ENCODE peak calls at places on chromosomes 1 and 21, in ten cellular contexts. U, N, P, C, G, H, D, B, Y and W are unnamed samples.

GRCh38 chr1:5478156-5478695 is 514.0 kb downstream of the NPHP4 start:
- DNase-seq in C (no peak), D (no peak), Y (no peak), H (no peak), P (no peak), N (no peak), U (no peak), B (no peak), G (no peak), W (no peak)

GRCh38 chr1:96651517-96651916 is 70.1 kb upstream of the PTBP2 start:
- DNase-seq in D (no peak), Y (peak; percentile 41), B (no peak), N (no peak), C (no peak), U (no peak), P (no peak), G (no peak), H (no peak), W (no peak)

GRCh38 chr21:33402011-33402979 is 918 bp upstream of the IFNGR2 start:
- DNase-seq in P (peak; percentile 93), C (peak; percentile 92), N (peak; percentile 89), Y (no peak), U (peak; percentile 65), D (no peak), H (peak; percentile 78), G (peak; percentile 89), B (peak; percentile 64), W (peak; percentile 40)

GRCh38 chr1:63870152-63870551 is 96.3 kb downstream of the ROR1 start:
- DNase-seq in P (no peak), G (no peak), N (no peak), C (no peak), H (no peak), Y (no peak), B (no peak), D (no peak), U (no peak), W (no peak)

GRCh38 chr1:8412183-8412831 is 94.4 kb downstream of the SLC45A1 start:
- DNase-seq in D (no peak), Y (no peak), H (no peak), U (peak; percentile 47), C (no peak), P (no peak), N (peak; percentile 90), B (no peak), G (no peak), W (no peak)

GRCh38 chr1:232372431-232373225 is 257.3 kb downstream of the SIPA1L2 start:
- DNase-seq in D (no peak), P (no peak), H (peak; percentile 26), Y (no peak), C (no peak), G (peak; percentile 69), U (no peak), N (no peak), B (no peak), W (no peak)

GRCh38 chr1:46130144-46130543 is 2.3 kb downstream of the PIK3R3 start:
- DNase-seq in U (no peak), Y (no peak), B (no peak), P (no peak), D (no peak), G (no peak), H (peak; percentile 32), N (no peak), C (no peak), W (no peak)

GRCh38 chr1:6273380-6273891 is 12.5 kb upstream of the GPR153 start:
- DNase-seq in N (no peak), B (no peak), G (no peak), C (no peak), P (no peak), H (no peak), U (no peak), Y (no peak), D (no peak), W (no peak)

GRCh38 chr21:43859747-43860214 is 5.2 kb upstream of the AGPAT3 start:
- DNase-seq in Y (no peak), B (no peak), P (no peak), C (no peak), N (peak; percentile 40), D (no peak), H (no peak), G (no peak), U (no peak), W (no peak)

GRCh38 chr1:28640766-28641165 is 2.1 kb downstream of the TAF12 start:
- DNase-seq in P (no peak), G (no peak), D (no peak), N (no peak), B (no peak), U (no peak), C (no peak), Y (peak; percentile 50), H (no peak), W (no peak)

GRCh38 chr1:246901874-246902273 is 29.9 kb downstream of the AHCTF1 start:
- DNase-seq in N (no peak), C (no peak), D (no peak), P (no peak), U (no peak), G (no peak), H (no peak), Y (no peak), B (no peak), W (no peak)

GRCh38 chr1:6105218-6105679 is 59.6 kb downstream of the KCNAB2 start:
- DNase-seq in B (no peak), N (peak; percentile 57), P (no peak), H (no peak), G (peak; percentile 56), D (no peak), Y (no peak), C (no peak), U (no peak), W (no peak)

DNA sequence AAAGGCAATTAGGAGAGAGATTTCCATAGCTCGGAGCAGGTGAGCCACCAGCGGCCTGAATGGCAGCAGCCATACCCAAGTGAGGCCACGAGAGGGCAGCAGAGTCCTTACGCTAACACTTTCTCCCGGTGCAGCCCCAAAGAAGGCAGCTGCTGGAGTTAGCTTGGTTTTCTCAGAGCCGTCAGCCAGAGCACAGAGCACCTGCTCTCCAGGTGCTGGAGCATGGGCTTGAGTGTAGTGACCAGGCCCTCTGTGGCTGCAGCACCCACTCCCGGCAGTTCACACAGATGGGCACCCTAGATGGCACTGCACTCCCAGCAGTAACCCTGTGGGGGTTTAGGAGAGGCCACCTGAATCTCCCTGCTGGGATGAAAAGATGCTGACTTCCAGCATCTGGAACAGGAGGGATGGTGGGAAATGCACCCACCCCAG is 45.8 kb downstream of the TMCC2 start:
- DNase-seq in N (peak; percentile 90), C (peak; percentile 90), H (peak; percentile 91), G (no peak), U (peak; percentile 92), D (peak; percentile 32), P (peak; percentile 95), Y (peak; percentile 65), B (peak; percentile 94), W (peak; percentile 94)
- TF ChIP-seq EP300 in N (no peak), C (no peak), H (no peak), G (no peak), U (no peak), D (no peak), P (no peak), Y (no peak), B (no peak), W (no peak)

DNA sequence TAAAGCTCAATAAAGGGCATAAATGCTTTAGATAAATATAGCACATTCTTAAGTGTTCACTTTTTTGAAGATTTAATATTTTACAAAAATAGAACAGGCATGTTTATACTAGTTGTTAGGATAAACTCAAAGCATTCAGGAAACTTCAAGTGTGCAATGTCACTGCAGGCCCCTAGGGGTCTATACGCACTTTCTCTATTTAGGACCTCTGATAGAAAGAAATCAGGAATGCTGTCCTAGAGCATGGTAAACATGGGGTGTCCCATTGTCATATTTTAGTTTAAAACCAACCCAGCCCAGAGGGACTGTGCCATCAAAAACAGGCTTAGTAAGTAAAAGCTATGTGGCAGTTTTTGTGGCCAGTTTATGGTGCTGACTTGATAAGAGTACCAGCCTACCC is 102.2 kb downstream of the BARHL2 start:
- DNase-seq in D (no peak), C (no peak), Y (no peak), U (no peak), P (no peak), N (no peak), G (no peak), H (peak; percentile 5), B (no peak), W (no peak)
- TF ChIP-seq CTCF in D (no peak), C (no peak), Y (peak; percentile 9), U (no peak), P (no peak), N (no peak), G (no peak), H (peak; percentile 50), B (peak; percentile 58), W (no peak)

DNA sequence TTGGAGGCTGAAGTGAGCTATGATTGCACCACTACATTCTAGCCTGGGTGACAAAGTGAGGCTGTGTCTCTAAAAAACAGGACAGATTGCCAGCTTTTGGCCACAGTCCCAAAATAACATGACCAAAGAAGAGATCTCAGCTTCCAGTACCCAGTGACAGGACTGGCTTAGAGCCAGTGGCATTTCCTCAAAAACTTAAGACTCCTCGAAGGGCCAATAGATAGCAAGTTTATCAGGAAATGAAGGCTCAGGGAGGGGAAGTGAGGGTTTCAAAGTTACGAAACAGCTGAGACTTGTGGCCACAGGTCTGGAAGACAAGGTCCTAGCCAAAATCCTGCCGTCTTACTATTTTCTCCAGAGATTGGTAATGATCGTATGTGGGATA is 6.3 kb upstream of the TMEM39B start:
- DNase-seq in H (no peak), N (peak; percentile 85), U (peak; percentile 52), C (no peak), D (no peak), Y (no peak), P (peak; percentile 93), G (no peak), B (no peak), W (peak; percentile 53)
- TF ChIP-seq POLR2AphosphoS5 in H (no peak), N (peak; percentile 58), U (peak; percentile 26), C (peak; percentile 53), D (no peak), Y (no peak), P (peak; percentile 58), G (peak; percentile 84), B (peak; percentile 53), W (peak; percentile 20)

GRCh38 chr1:89898695-89899470 is 78.1 kb downstream of the LRRC8D start:
- DNase-seq in P (no peak), B (no peak), G (no peak), N (no peak), H (no peak), U (no peak), Y (peak; percentile 53), C (no peak), D (no peak), W (no peak)
- TF ChIP-seq EP300 in P (no peak), B (no peak), G (no peak), N (no peak), H (no peak), U (no peak), Y (no peak), C (no peak), D (no peak), W (no peak)

GRCh38 chr1:72280714-72281113 is 1.6 kb downstream of the NEGR1 start:
- DNase-seq in N (no peak), G (no peak), Y (no peak), C (no peak), B (no peak), D (no peak), P (no peak), U (no peak), H (no peak), W (no peak)
- TF ChIP-seq CTCF in N (no peak), G (no peak), Y (no peak), C (no peak), B (no peak), D (no peak), P (no peak), U (no peak), H (no peak), W (no peak)